ENCODE peak calls at places on chromosomes 13 and 19, in eight cellular contexts. R is body of pancreas, S is breast epithelium, D is cardiac muscle cell, G is H1, U is progenitor cell of endocrine pancreas, W is cardiac fibroblast, Q is ureter. B is an unnamed sample.

GRCh38 chr19:30227071-30227621 is 145.0 kb upstream of the ZNF536 start:
- DNase-seq in D (no peak), R (no peak), W (no peak), U (no peak), Q (no peak), S (no peak), G (no peak), B (no peak)

GRCh38 chr13:95948646-95949045 is 104.6 kb downstream of the UGGT2 start:
- DNase-seq in G (no peak), W (peak), R (no peak), U (no peak), D (no peak), S (no peak), Q (no peak), B (no peak)

GRCh38 chr13:113561417-113562084 is 23.0 kb upstream of the TFDP1 start:
- DNase-seq in D (no peak), R (no peak), Q (peak), S (peak), U (no peak), G (no peak), W (no peak), B (peak)

GRCh38 chr13:90402613-90403012 is 944.9 kb upstream of the MIR17HG start:
- DNase-seq in W (no peak), D (no peak), G (no peak), S (no peak), U (no peak), Q (no peak), R (no peak), B (no peak)

GRCh38 chr13:110055089-110055488 is 251.9 kb downstream of the COL4A1 start:
- DNase-seq in Q (no peak), D (no peak), U (no peak), R (no peak), S (no peak), W (peak), G (no peak), B (no peak)

GRCh38 chr19:19627442-19627715 is 641 bp downstream of the LPAR2 start:
- DNase-seq in S (no peak), R (no peak), W (no peak), G (no peak), D (no peak), Q (no peak), U (no peak), B (no peak)

GRCh38 chr19:47446534-47447469 is 24.9 kb downstream of the SLC8A2 start:
- DNase-seq in U (no peak), D (peak), Q (peak), G (peak), R (no peak), S (no peak), W (peak), B (no peak)

GRCh38 chr19:17074628-17075034 is 621 bp downstream of the HAUS8 start:
- DNase-seq in U (no peak), G (no peak), R (no peak), W (no peak), Q (no peak), D (no peak), S (no peak), B (no peak)

GRCh38 chr19:17405250-17406038 is at the start of gene BST2:
- DNase-seq in G (no peak), U (no peak), Q (peak), W (peak), R (peak), S (no peak), D (peak), B (no peak)

GRCh38 chr13:93652942-93653341 is 426.3 kb downstream of the GPC6 start:
- DNase-seq in W (no peak), U (no peak), S (no peak), R (no peak), G (no peak), D (no peak), Q (no peak), B (no peak)

GRCh38 chr13:110319774-110320509 is 12.9 kb downstream of the COL4A2 start:
- DNase-seq in U (no peak), S (no peak), Q (no peak), G (no peak), D (no peak), R (peak), W (peak), B (no peak)

GRCh38 chr13:36883829-36884228 is 36.2 kb downstream of the SMAD9 start:
- DNase-seq in Q (no peak), R (no peak), S (no peak), U (no peak), G (no peak), W (no peak), D (no peak), B (no peak)

GRCh38 chr19:9782282-9782681 is 13.7 kb upstream of the ZNF846 start:
- DNase-seq in R (no peak), U (no peak), G (no peak), D (no peak), W (no peak), S (no peak), Q (no peak), B (no peak)

GRCh38 chr19:51560339-51560738 is 10.7 kb upstream of the ZNF175 start:
- DNase-seq in W (no peak), S (no peak), R (no peak), U (no peak), Q (no peak), D (no peak), G (no peak), B (peak)

GRCh38 chr13:41345165-41345920 is 34.3 kb downstream of the NAA16 start:
- DNase-seq in S (no peak), U (no peak), R (no peak), W (no peak), Q (no peak), D (no peak), G (no peak), B (no peak)